ENCODE peak calls at places on chromosome 9, in five cellular contexts. A is posterior vena cava, M is T-helper 22 cell, T is sigmoid colon, E is GM10248. R is an unnamed sample.

GRCh38 chr9:91740713-91741112 is 209.3 kb downstream of the ROR2 start:
- DNase-seq in A (no peak), M (no peak), T (peak), E (no peak), R (no peak)

GRCh38 chr9:3008091-3008490 is 164.2 kb upstream of the PUM3 start:
- DNase-seq in A (no peak), M (no peak), T (no peak), E (no peak), R (no peak)

GRCh38 chr9:36258989-36259315 is 704 bp upstream of the GNE start:
- DNase-seq in A (no peak), M (no peak), T (peak), E (no peak), R (no peak)

GRCh38 chr9:37994639-37995347 is 74.2 kb downstream of the SHB start:
- DNase-seq in A (peak), M (no peak), T (peak), E (peak), R (peak)

GRCh38 chr9:94867842-94868312 is 141.4 kb downstream of the AOPEP start:
- DNase-seq in A (no peak), M (no peak), T (no peak), E (no peak), R (no peak)

GRCh38 chr9:70525553-70525952 is 111.1 kb upstream of the KLF9 start:
- DNase-seq in A (no peak), M (no peak), T (no peak), E (no peak), R (no peak)

GRCh38 chr9:133518193-133518592 is 6.6 kb downstream of the MYMK start:
- DNase-seq in A (no peak), M (no peak), T (no peak), E (no peak), R (no peak)

GRCh38 chr9:137550958-137551655 is 572 bp upstream of the MRPL41 start:
- DNase-seq in A (peak), M (no peak), T (no peak), E (no peak), R (peak)

GRCh38 chr9:12851331-12851730 is 76.5 kb downstream of the LURAP1L start:
- DNase-seq in A (no peak), M (no peak), T (no peak), E (no peak), R (no peak)